ENCODE peak calls at places on chromosomes 1 and 21, in four cellular contexts. One of them, this sample, is unnamed.

GRCh38 chr1:107870691-107871090 is 94.3 kb downstream of the VAV3 start:
- DNase-seq in RPMI8226: no peak
- DNase-seq in testis: no peak
- DNase-seq in posterior cingulate gyrus: no peak
- DNase-seq in this sample: peak; percentile 62

GRCh38 chr1:100292711-100293110 is 26.7 kb downstream of the RTCA start:
- DNase-seq in posterior cingulate gyrus: no peak
- DNase-seq in testis: no peak
- DNase-seq in RPMI8226: no peak
- DNase-seq in this sample: peak; percentile 13

GRCh38 chr1:63674238-63674864 is 81.1 kb downstream of the PGM1 start:
- DNase-seq in testis: peak; percentile 88
- DNase-seq in posterior cingulate gyrus: no peak
- DNase-seq in RPMI8226: peak; percentile 76
- DNase-seq in this sample: peak; percentile 77

GRCh38 chr1:2229921-2230700 is 2.0 kb downstream of the SKI start:
- DNase-seq in RPMI8226: no peak
- DNase-seq in posterior cingulate gyrus: no peak
- DNase-seq in testis: peak; percentile 62
- DNase-seq in this sample: peak; percentile 36

GRCh38 chr1:42142894-42143675 is 10.1 kb upstream of the GUCA2B start:
- DNase-seq in posterior cingulate gyrus: no peak
- DNase-seq in testis: no peak
- DNase-seq in RPMI8226: peak; percentile 20
- DNase-seq in this sample: no peak

GRCh38 chr1:50292276-50292675 is 131.0 kb downstream of the DMRTA2 start:
- DNase-seq in RPMI8226: no peak
- DNase-seq in posterior cingulate gyrus: no peak
- DNase-seq in testis: no peak
- DNase-seq in this sample: no peak

GRCh38 chr1:119220980-119221379 is 80.5 kb upstream of the WARS2 start:
- DNase-seq in RPMI8226: no peak
- DNase-seq in posterior cingulate gyrus: no peak
- DNase-seq in testis: no peak
- DNase-seq in this sample: peak; percentile 72

GRCh38 chr1:63004868-63005267 is 220.9 kb downstream of the ATG4C start:
- DNase-seq in RPMI8226: no peak
- DNase-seq in testis: peak; percentile 16
- DNase-seq in posterior cingulate gyrus: no peak
- DNase-seq in this sample: no peak

GRCh38 chr1:92708368-92708950 is 76.4 kb downstream of the EVI5 start:
- DNase-seq in testis: no peak
- DNase-seq in posterior cingulate gyrus: no peak
- DNase-seq in RPMI8226: no peak
- DNase-seq in this sample: no peak

GRCh38 chr1:109542657-109543056 is 3.0 kb downstream of the GPR61 start:
- DNase-seq in testis: peak; percentile 11
- DNase-seq in posterior cingulate gyrus: no peak
- DNase-seq in RPMI8226: no peak
- DNase-seq in this sample: no peak

GRCh38 chr1:147077081-147077480 is 95.2 kb downstream of the PRKAB2 start:
- DNase-seq in posterior cingulate gyrus: no peak
- DNase-seq in RPMI8226: no peak
- DNase-seq in testis: no peak
- DNase-seq in this sample: no peak

GRCh38 chr21:34333150-34333739 is 30.6 kb upstream of the KCNE2 start:
- DNase-seq in posterior cingulate gyrus: no peak
- DNase-seq in RPMI8226: peak; percentile 16
- DNase-seq in testis: peak; percentile 55
- DNase-seq in this sample: peak; percentile 70

GRCh38 chr1:90715334-90715733 is 1.8 kb downstream of the BARHL2 start:
- DNase-seq in testis: no peak
- DNase-seq in RPMI8226: no peak
- DNase-seq in posterior cingulate gyrus: no peak
- DNase-seq in this sample: no peak

GRCh38 chr1:67748630-67749029 is 63.6 kb downstream of the GADD45A start:
- DNase-seq in testis: no peak
- DNase-seq in RPMI8226: peak; percentile 25
- DNase-seq in posterior cingulate gyrus: no peak
- DNase-seq in this sample: peak; percentile 84

GRCh38 chr1:92965003-92965402 is 3.7 kb upstream of the DIPK1A start:
- DNase-seq in RPMI8226: no peak
- DNase-seq in posterior cingulate gyrus: no peak
- DNase-seq in testis: no peak
- DNase-seq in this sample: no peak

GRCh38 chr1:179104851-179105250 is 23.0 kb downstream of the TOR3A start:
- DNase-seq in posterior cingulate gyrus: no peak
- DNase-seq in testis: no peak
- DNase-seq in RPMI8226: no peak
- DNase-seq in this sample: no peak

GRCh38 chr1:211788626-211789025 is 41.9 kb downstream of the LPGAT1 start:
- DNase-seq in RPMI8226: no peak
- DNase-seq in posterior cingulate gyrus: no peak
- DNase-seq in testis: no peak
- DNase-seq in this sample: peak; percentile 5

GRCh38 chr1:9424278-9424677 is 115.0 kb upstream of the SLC25A33 start:
- DNase-seq in RPMI8226: peak; percentile 79
- DNase-seq in testis: no peak
- DNase-seq in posterior cingulate gyrus: no peak
- DNase-seq in this sample: no peak

GRCh38 chr1:205376739-205377138 is 20.0 kb upstream of the KLHDC8A start:
- DNase-seq in RPMI8226: no peak
- DNase-seq in posterior cingulate gyrus: no peak
- DNase-seq in testis: no peak
- DNase-seq in this sample: no peak

GRCh38 chr1:168146160-168146539 is 9.4 kb upstream of the GPR161 start:
- DNase-seq in posterior cingulate gyrus: no peak
- DNase-seq in testis: no peak
- DNase-seq in RPMI8226: no peak
- DNase-seq in this sample: no peak

GRCh38 chr1:171421413-171422020 is 63.8 kb upstream of the PRRC2C start:
- DNase-seq in testis: no peak
- DNase-seq in posterior cingulate gyrus: no peak
- DNase-seq in RPMI8226: no peak
- DNase-seq in this sample: no peak

GRCh38 chr1:43205671-43206070 is 33.5 kb downstream of the CFAP57 start:
- DNase-seq in testis: no peak
- DNase-seq in RPMI8226: no peak
- DNase-seq in posterior cingulate gyrus: no peak
- DNase-seq in this sample: peak; percentile 51

GRCh38 chr1:177927021-177927596 is 42.7 kb downstream of the SEC16B start:
- DNase-seq in posterior cingulate gyrus: no peak
- DNase-seq in RPMI8226: no peak
- DNase-seq in testis: no peak
- DNase-seq in this sample: peak; percentile 93

GRCh38 chr1:87325982-87326738 is 2.5 kb upstream of the LMO4 start:
- DNase-seq in posterior cingulate gyrus: no peak
- DNase-seq in RPMI8226: peak; percentile 52
- DNase-seq in testis: peak; percentile 67
- DNase-seq in this sample: peak; percentile 37

GRCh38 chr1:98104285-98104684 is 183.5 kb upstream of the DPYD start:
- DNase-seq in testis: no peak
- DNase-seq in posterior cingulate gyrus: no peak
- DNase-seq in RPMI8226: no peak
- DNase-seq in this sample: peak; percentile 95

GRCh38 chr1:21244154-21244553 is 46.1 kb downstream of the ECE1 start:
- DNase-seq in posterior cingulate gyrus: no peak
- DNase-seq in RPMI8226: no peak
- DNase-seq in testis: no peak
- DNase-seq in this sample: no peak

GRCh38 chr1:26535201-26535600 is 5.6 kb downstream of the RPS6KA1 start:
- DNase-seq in RPMI8226: no peak
- DNase-seq in testis: no peak
- DNase-seq in posterior cingulate gyrus: no peak
- DNase-seq in this sample: no peak

GRCh38 chr1:48697066-48697707 is 79.5 kb downstream of the BEND5 start:
- DNase-seq in RPMI8226: peak; percentile 69
- DNase-seq in posterior cingulate gyrus: peak; percentile 60
- DNase-seq in testis: peak; percentile 79
- DNase-seq in this sample: peak; percentile 16

GRCh38 chr1:71621785-71622184 is 541.0 kb upstream of the ZRANB2 start:
- DNase-seq in testis: no peak
- DNase-seq in posterior cingulate gyrus: no peak
- DNase-seq in RPMI8226: no peak
- DNase-seq in this sample: peak; percentile 55